ENCODE peak calls at places on chromosomes 11 and 22, in ten cellular contexts. Q is GM04503; N is sciatic nerve; L is activated T-helper 9 cell treated with anti-CD3 and anti-CD28 coated beads, Interleukin-2, amount 50 U/mL, for 16 hours; W is ecto neural progenitor cell; R is osteocyte; E is kidney glomerular epithelial cell; O is NCI-H1930; H is Daoy; J is amniotic stem cell. Z is an unnamed sample.

GRCh38 chr11:2888266-2888968 is 2.8 kb upstream of the CDKN1C start:
- DNase-seq in Q (peak; percentile 10), N (peak; percentile 98), L (peak; percentile 79), W (peak; percentile 94), R (peak; percentile 96), E (peak; percentile 55), O (peak; percentile 71), H (peak; percentile 89), J (peak; percentile 56), Z (peak; percentile 76)

GRCh38 chr11:111977141-111978027 is 40.2 kb downstream of the DIXDC1 start:
- DNase-seq in Q (no peak), N (peak; percentile 79), L (no peak), W (peak; percentile 79), R (peak; percentile 87), E (no peak), O (no peak), H (peak; percentile 44), J (no peak), Z (no peak)

GRCh38 chr22:17171016-17171312 is 11.9 kb upstream of the HDHD5 start:
- DNase-seq in Q (no peak), N (no peak), L (no peak), W (no peak), R (no peak), E (peak; percentile 59), O (no peak), H (no peak), J (no peak), Z (no peak)

GRCh38 chr11:87454246-87454645 is 416.5 kb downstream of the TMEM135 start:
- DNase-seq in Q (no peak), N (no peak), L (no peak), W (no peak), R (no peak), E (no peak), O (no peak), H (no peak), J (no peak), Z (no peak)

GRCh38 chr11:22752908-22753310 is 76.7 kb downstream of the SVIP start:
- DNase-seq in Q (no peak), N (no peak), L (no peak), W (no peak), R (no peak), E (no peak), O (no peak), H (no peak), J (no peak), Z (no peak)

GRCh38 chr11:90288207-90288821 is 65.5 kb upstream of the CHORDC1 start:
- DNase-seq in Q (no peak), N (no peak), L (no peak), W (no peak), R (no peak), E (peak; percentile 48), O (no peak), H (no peak), J (no peak), Z (no peak)

GRCh38 chr11:72349616-72350218 is 84.6 kb downstream of the CLPB start:
- DNase-seq in Q (no peak), N (no peak), L (no peak), W (no peak), R (no peak), E (no peak), O (no peak), H (peak; percentile 7), J (no peak), Z (no peak)

GRCh38 chr11:83156150-83156995 is 558 bp upstream of the PCF11 start:
- DNase-seq in Q (peak; percentile 99), N (peak; percentile 99), L (peak; percentile 97), W (peak; percentile 98), R (peak; percentile 99), E (peak; percentile 100), O (peak; percentile 99), H (peak; percentile 99), J (peak; percentile 99), Z (peak; percentile 95)

GRCh38 chr11:9081153-9081552 is 10.2 kb downstream of the SCUBE2 start:
- DNase-seq in Q (no peak), N (no peak), L (no peak), W (no peak), R (no peak), E (no peak), O (no peak), H (no peak), J (no peak), Z (no peak)

GRCh38 chr22:26066534-26066933 is 102.7 kb upstream of the SEZ6L start:
- DNase-seq in Q (no peak), N (no peak), L (no peak), W (peak; percentile 80), R (no peak), E (no peak), O (peak; percentile 68), H (no peak), J (no peak), Z (no peak)

GRCh38 chr22:27541831-27542230 is 259.7 kb downstream of the MN1 start:
- DNase-seq in Q (no peak), N (no peak), L (no peak), W (no peak), R (no peak), E (no peak), O (peak; percentile 70), H (no peak), J (no peak), Z (no peak)

GRCh38 chr11:64110465-64111375 is 55.2 kb downstream of the MACROD1 start:
- DNase-seq in Q (no peak), N (no peak), L (no peak), W (no peak), R (no peak), E (no peak), O (no peak), H (no peak), J (no peak), Z (no peak)

GRCh38 chr22:48976556-48977535 is 850.8 kb downstream of the BRD1 start:
- DNase-seq in Q (no peak), N (no peak), L (no peak), W (peak; percentile 38), R (peak; percentile 81), E (no peak), O (no peak), H (no peak), J (no peak), Z (no peak)

GRCh38 chr11:8928981-8929615 is 3.6 kb downstream of the C11orf16 start:
- DNase-seq in Q (peak; percentile 45), N (no peak), L (no peak), W (peak; percentile 23), R (peak; percentile 48), E (no peak), O (no peak), H (no peak), J (no peak), Z (no peak)

GRCh38 chr22:48004038-48004437 is 1241.6 kb downstream of the TBC1D22A start:
- DNase-seq in Q (no peak), N (no peak), L (no peak), W (no peak), R (no peak), E (no peak), O (no peak), H (no peak), J (no peak), Z (no peak)

GRCh38 chr11:25484225-25484624 is 847.7 kb upstream of the ANO3 start:
- DNase-seq in Q (no peak), N (no peak), L (no peak), W (no peak), R (no peak), E (no peak), O (no peak), H (no peak), J (no peak), Z (no peak)

GRCh38 chr11:59137190-59137589 is 5.5 kb upstream of the FAM111A start:
- DNase-seq in Q (no peak), N (no peak), L (no peak), W (no peak), R (no peak), E (no peak), O (no peak), H (no peak), J (no peak), Z (no peak)

GRCh38 chr22:48826546-48826945 is 1001.1 kb downstream of the BRD1 start:
- DNase-seq in Q (no peak), N (no peak), L (no peak), W (no peak), R (no peak), E (no peak), O (no peak), H (no peak), J (no peak), Z (no peak)

GRCh38 chr11:90774727-90775572 is 552.1 kb upstream of the CHORDC1 start:
- DNase-seq in Q (no peak), N (no peak), L (no peak), W (peak; percentile 50), R (no peak), E (no peak), O (no peak), H (no peak), J (no peak), Z (no peak)

GRCh38 chr11:106088896-106089295 is 11.4 kb downstream of the AASDHPPT start:
- DNase-seq in Q (no peak), N (no peak), L (no peak), W (no peak), R (no peak), E (peak; percentile 50), O (no peak), H (peak; percentile 50), J (no peak), Z (no peak)

GRCh38 chr22:44272330-44272729 is 40.4 kb downstream of the SHISAL1 start:
- DNase-seq in Q (no peak), N (no peak), L (no peak), W (no peak), R (no peak), E (no peak), O (no peak), H (no peak), J (no peak), Z (no peak)

GRCh38 chr22:44549701-44550100 is 51.7 kb upstream of the RTL6 start:
- DNase-seq in Q (no peak), N (no peak), L (no peak), W (peak; percentile 25), R (no peak), E (no peak), O (no peak), H (no peak), J (no peak), Z (no peak)

GRCh38 chr11:73273246-73273890 is 1.2 kb downstream of the P2RY6 start:
- DNase-seq in Q (no peak), N (peak; percentile 19), L (no peak), W (peak; percentile 40), R (no peak), E (no peak), O (no peak), H (no peak), J (no peak), Z (no peak)

GRCh38 chr22:31211504-31211861 is 615 bp upstream of the LIMK2 start:
- DNase-seq in Q (no peak), N (no peak), L (no peak), W (no peak), R (no peak), E (no peak), O (no peak), H (no peak), J (no peak), Z (no peak)

GRCh38 chr11:132054822-132055221 is 684.4 kb downstream of the NTM start:
- DNase-seq in Q (peak; percentile 86), N (no peak), L (no peak), W (no peak), R (no peak), E (peak; percentile 91), O (no peak), H (peak; percentile 93), J (peak; percentile 51), Z (no peak)

GRCh38 chr11:101133190-101133589 is 3.6 kb upstream of the PGR start:
- DNase-seq in Q (no peak), N (no peak), L (no peak), W (no peak), R (no peak), E (peak; percentile 5), O (no peak), H (no peak), J (no peak), Z (no peak)

GRCh38 chr11:2795491-2795991 is 90.0 kb downstream of the CDKN1C start:
- DNase-seq in Q (no peak), N (peak; percentile 55), L (no peak), W (peak; percentile 41), R (peak; percentile 77), E (no peak), O (no peak), H (no peak), J (no peak), Z (no peak)

GRCh38 chr22:42641801-42642413 is 1.5 kb upstream of the ATP5MGL start:
- DNase-seq in Q (no peak), N (no peak), L (no peak), W (no peak), R (no peak), E (no peak), O (no peak), H (no peak), J (no peak), Z (no peak)

Z was measured in activated T-helper 1 cell treated with Interleukin-2 at 50 U/mL for 16 hours.